ENCODE peak calls at places on chromosomes 16 and 17, in ten cellular contexts. L is DND-41; I is CD4-positive, alpha-beta T cell; Y is Panc1; S is activated naive CD8-positive, alpha-beta T cell treated with anti-CD3 and anti-CD28 coated beads, Interleukin-2, amount 50 U/mL, for 24 hours; T is stimulated activated naive B cell treated with anti-CD40 and anti-IgM and Interleukin-4, amounts not matched to agents 10 μg/mL and 1 μg/mL and 100 μg/mL, for 72 hours; R is central memory CD8-positive, alpha-beta T cell; W is naive thymus-derived CD8-positive, alpha-beta T cell; O is stimulated activated naive CD8-positive, alpha-beta T cell treated with anti-CD3 and anti-CD28 coated beads, Interleukin-15, amount 100 ng/mL, for 72 hours; P is RWPE2. A is an unnamed sample.

GRCh38 chr16:79635488-79635887 is 35.0 kb upstream of the MAF start:
- ATAC-seq in L (no peak), I (no peak), Y (no peak), S (no peak), T (no peak), R (no peak), W (no peak), O (no peak), P (no peak), A (no peak)

GRCh38 chr17:79549111-79549915 is 61.5 kb downstream of the RBFOX3 start:
- ATAC-seq in L (no peak), I (no peak), Y (no peak), S (no peak), T (no peak), R (no peak), W (no peak), O (no peak), P (no peak), A (no peak)

GRCh38 chr17:69609495-69610315 is 195.2 kb downstream of the MAP2K6 start:
- ATAC-seq in L (no peak), I (no peak), Y (no peak), S (no peak), T (no peak), R (no peak), W (no peak), O (no peak), P (no peak), A (no peak)

GRCh38 chr17:8964801-8965393 is 610 bp downstream of the PIK3R5 start:
- ATAC-seq in L (peak), I (peak), Y (no peak), S (peak), T (peak), R (peak), W (peak), O (peak), P (no peak), A (peak)

GRCh38 chr17:31404028-31404949 is 12.8 kb downstream of the RAB11FIP4 start:
- ATAC-seq in L (no peak), I (no peak), Y (peak), S (no peak), T (no peak), R (no peak), W (no peak), O (no peak), P (peak), A (peak)

GRCh38 chr16:52555572-52555971 is 8.6 kb upstream of the TOX3 start:
- ATAC-seq in L (no peak), I (no peak), Y (no peak), S (no peak), T (no peak), R (no peak), W (no peak), O (no peak), P (no peak), A (no peak)

GRCh38 chr16:65222049-65222448 is 100.2 kb upstream of the CDH11 start:
- ATAC-seq in L (no peak), I (no peak), Y (no peak), S (no peak), T (no peak), R (no peak), W (no peak), O (no peak), P (no peak), A (no peak)

GRCh38 chr17:30956764-30957374 is 14.0 kb upstream of the RNF135 start:
- ATAC-seq in L (no peak), I (no peak), Y (no peak), S (no peak), T (peak), R (no peak), W (no peak), O (no peak), P (no peak), A (peak)

GRCh38 chr16:23059433-23059832 is 89.8 kb downstream of the USP31 start:
- ATAC-seq in L (no peak), I (no peak), Y (peak), S (no peak), T (no peak), R (no peak), W (no peak), O (no peak), P (no peak), A (no peak)

GRCh38 chr17:39705786-39706348 is 6.0 kb downstream of the ERBB2 start:
- ATAC-seq in L (no peak), I (no peak), Y (no peak), S (no peak), T (no peak), R (no peak), W (no peak), O (no peak), P (peak), A (no peak)

GRCh38 chr16:58094791-58095574 is 34.2 kb downstream of the CFAP20 start:
- ATAC-seq in L (peak), I (no peak), Y (no peak), S (no peak), T (no peak), R (no peak), W (no peak), O (peak), P (no peak), A (no peak)

GRCh38 chr17:81734405-81735055 is 22.4 kb downstream of the SLC25A10 start:
- ATAC-seq in L (no peak), I (no peak), Y (no peak), S (no peak), T (no peak), R (no peak), W (no peak), O (no peak), P (no peak), A (no peak)

GRCh38 chr16:21276090-21276489 is 2.0 kb downstream of the CRYM start:
- ATAC-seq in L (no peak), I (no peak), Y (no peak), S (no peak), T (peak), R (no peak), W (no peak), O (no peak), P (no peak), A (peak)

GRCh38 chr16:14024300-14024699 is 46.8 kb upstream of the MRTFB start:
- ATAC-seq in L (no peak), I (no peak), Y (no peak), S (no peak), T (no peak), R (no peak), W (no peak), O (no peak), P (no peak), A (no peak)

GRCh38 chr17:9907883-9908648 is 3.0 kb upstream of the RCVRN start:
- ATAC-seq in L (no peak), I (no peak), Y (no peak), S (no peak), T (no peak), R (no peak), W (no peak), O (no peak), P (no peak), A (no peak)

A was measured in stimulated activated memory B cell treated with anti-CD40 and anti-IgM and Interleukin-4, amounts not matched to agents 10 μg/mL and 1 μg/mL and 100 μg/mL, for 72 hours.